ENCODE peak calls at places on chromosomes 13 and 19, in four cellular contexts. One of them, this sample, is unnamed.
A peak's percentile ranks its signal among the peaks of the same experiment; 100 is the strongest.

GRCh38 chr13:111927181-111927540 is 139.8 kb upstream of the SOX1 start:
- DNase-seq in CD4-positive, alpha-beta memory T cell: no peak
- DNase-seq in small intestine: no peak
- DNase-seq in fibroblast of mammary gland: no peak
- DNase-seq in this sample: no peak

GRCh38 chr13:93151277-93151676 is 75.3 kb upstream of the GPC6 start:
- DNase-seq in CD4-positive, alpha-beta memory T cell: no peak
- DNase-seq in small intestine: no peak
- DNase-seq in fibroblast of mammary gland: peak; percentile 93
- DNase-seq in this sample: peak; percentile 87

GRCh38 chr13:113656831-113657671 is 947 bp downstream of the ATP4B start:
- DNase-seq in CD4-positive, alpha-beta memory T cell: no peak
- DNase-seq in small intestine: peak; percentile 29
- DNase-seq in fibroblast of mammary gland: no peak
- DNase-seq in this sample: no peak

GRCh38 chr13:40613954-40614353 is 52.5 kb downstream of the FOXO1 start:
- DNase-seq in CD4-positive, alpha-beta memory T cell: no peak
- DNase-seq in small intestine: no peak
- DNase-seq in fibroblast of mammary gland: no peak
- DNase-seq in this sample: no peak

GRCh38 chr19:1324792-1325567 is 39.3 kb downstream of the EFNA2 start:
- DNase-seq in CD4-positive, alpha-beta memory T cell: no peak
- DNase-seq in small intestine: peak; percentile 27
- DNase-seq in fibroblast of mammary gland: peak; percentile 74
- DNase-seq in this sample: peak; percentile 31

GRCh38 chr13:59000770-59001169 is 1163.0 kb downstream of the DIAPH3 start:
- DNase-seq in CD4-positive, alpha-beta memory T cell: no peak
- DNase-seq in small intestine: no peak
- DNase-seq in fibroblast of mammary gland: no peak
- DNase-seq in this sample: no peak

GRCh38 chr13:109271991-109272454 is 514.4 kb downstream of the IRS2 start:
- DNase-seq in CD4-positive, alpha-beta memory T cell: no peak
- DNase-seq in small intestine: no peak
- DNase-seq in fibroblast of mammary gland: peak; percentile 70
- DNase-seq in this sample: no peak

GRCh38 chr19:13011653-13012389 is 16.5 kb downstream of the NFIX start:
- DNase-seq in CD4-positive, alpha-beta memory T cell: no peak
- DNase-seq in small intestine: no peak
- DNase-seq in fibroblast of mammary gland: no peak
- DNase-seq in this sample: no peak

GRCh38 chr13:112068531-112069062 is 1.6 kb downstream of the SOX1 start:
- DNase-seq in CD4-positive, alpha-beta memory T cell: no peak
- DNase-seq in small intestine: no peak
- DNase-seq in fibroblast of mammary gland: no peak
- DNase-seq in this sample: no peak

GRCh38 chr19:1841209-1841924 is 6.9 kb downstream of the REXO1 start:
- DNase-seq in CD4-positive, alpha-beta memory T cell: peak; percentile 36
- DNase-seq in small intestine: no peak
- DNase-seq in fibroblast of mammary gland: no peak
- DNase-seq in this sample: no peak

GRCh38 chr13:46134961-46135522 is 30.2 kb upstream of the CPB2 start:
- DNase-seq in CD4-positive, alpha-beta memory T cell: no peak
- DNase-seq in small intestine: no peak
- DNase-seq in fibroblast of mammary gland: no peak
- DNase-seq in this sample: no peak

GRCh38 chr19:48628486-48629296 is 8.5 kb downstream of the DBP start:
- DNase-seq in CD4-positive, alpha-beta memory T cell: no peak
- DNase-seq in small intestine: no peak
- DNase-seq in fibroblast of mammary gland: no peak
- DNase-seq in this sample: no peak

GRCh38 chr19:45767881-45768643 is 990 bp downstream of the SIX5 start:
- DNase-seq in CD4-positive, alpha-beta memory T cell: no peak
- DNase-seq in small intestine: peak; percentile 39
- DNase-seq in fibroblast of mammary gland: peak; percentile 67
- DNase-seq in this sample: no peak

GRCh38 chr19:12727745-12728433 is 4.2 kb upstream of the TNPO2 start:
- DNase-seq in CD4-positive, alpha-beta memory T cell: no peak
- DNase-seq in small intestine: no peak
- DNase-seq in fibroblast of mammary gland: no peak
- DNase-seq in this sample: no peak

GRCh38 chr19:11379857-11380350 is 4.2 kb downstream of the EPOR start:
- DNase-seq in CD4-positive, alpha-beta memory T cell: no peak
- DNase-seq in small intestine: no peak
- DNase-seq in fibroblast of mammary gland: no peak
- DNase-seq in this sample: no peak

GRCh38 chr13:112898786-112899617 is 70.0 kb upstream of the MCF2L start:
- DNase-seq in CD4-positive, alpha-beta memory T cell: no peak
- DNase-seq in small intestine: no peak
- DNase-seq in fibroblast of mammary gland: no peak
- DNase-seq in this sample: no peak

GRCh38 chr19:15923702-15924101 is 10.6 kb downstream of the CYP4F11 start:
- DNase-seq in CD4-positive, alpha-beta memory T cell: no peak
- DNase-seq in small intestine: peak; percentile 93
- DNase-seq in fibroblast of mammary gland: no peak
- DNase-seq in this sample: no peak

GRCh38 chr19:58497634-58498170 is 14.1 kb downstream of the SLC27A5 start:
- DNase-seq in CD4-positive, alpha-beta memory T cell: no peak
- DNase-seq in small intestine: no peak
- DNase-seq in fibroblast of mammary gland: no peak
- DNase-seq in this sample: no peak

GRCh38 chr19:16013181-16013850 is 63.0 kb upstream of the TPM4 start:
- DNase-seq in CD4-positive, alpha-beta memory T cell: no peak
- DNase-seq in small intestine: no peak
- DNase-seq in fibroblast of mammary gland: no peak
- DNase-seq in this sample: no peak

GRCh38 chr13:95457294-95457693 is 95.2 kb upstream of the CLDN10 start:
- DNase-seq in CD4-positive, alpha-beta memory T cell: no peak
- DNase-seq in small intestine: no peak
- DNase-seq in fibroblast of mammary gland: peak; percentile 5
- DNase-seq in this sample: no peak

GRCh38 chr19:15442142-15442920 is 7.4 kb downstream of the WIZ start:
- DNase-seq in CD4-positive, alpha-beta memory T cell: no peak
- DNase-seq in small intestine: no peak
- DNase-seq in fibroblast of mammary gland: no peak
- DNase-seq in this sample: no peak

GRCh38 chr13:25803626-25804025 is 248.2 kb downstream of the SHISA2 start:
- DNase-seq in CD4-positive, alpha-beta memory T cell: no peak
- DNase-seq in small intestine: no peak
- DNase-seq in fibroblast of mammary gland: no peak
- DNase-seq in this sample: no peak

GRCh38 chr19:8069116-8069973 is 16.8 kb downstream of the CCL25 start:
- DNase-seq in CD4-positive, alpha-beta memory T cell: no peak
- DNase-seq in small intestine: peak; percentile 59
- DNase-seq in fibroblast of mammary gland: peak; percentile 21
- DNase-seq in this sample: no peak

GRCh38 chr19:48921721-48922500 is 11.6 kb upstream of the DHDH start:
- DNase-seq in CD4-positive, alpha-beta memory T cell: no peak
- DNase-seq in small intestine: no peak
- DNase-seq in fibroblast of mammary gland: no peak
- DNase-seq in this sample: no peak

GRCh38 chr19:6729573-6730152 is 7.7 kb downstream of the GPR108 start:
- DNase-seq in CD4-positive, alpha-beta memory T cell: no peak
- DNase-seq in small intestine: no peak
- DNase-seq in fibroblast of mammary gland: no peak
- DNase-seq in this sample: no peak

GRCh38 chr19:46288896-46289588 is 7.8 kb upstream of the HIF3A start:
- DNase-seq in CD4-positive, alpha-beta memory T cell: no peak
- DNase-seq in small intestine: peak; percentile 29
- DNase-seq in fibroblast of mammary gland: peak; percentile 98
- DNase-seq in this sample: peak; percentile 82

GRCh38 chr19:27974082-27974513 is 1238.9 kb downstream of the UQCRFS1 start:
- DNase-seq in CD4-positive, alpha-beta memory T cell: no peak
- DNase-seq in small intestine: no peak
- DNase-seq in fibroblast of mammary gland: peak; percentile 26
- DNase-seq in this sample: no peak

GRCh38 chr13:30998548-30999140 is 66.2 kb downstream of the TEX26 start:
- DNase-seq in CD4-positive, alpha-beta memory T cell: no peak
- DNase-seq in small intestine: no peak
- DNase-seq in fibroblast of mammary gland: peak; percentile 29
- DNase-seq in this sample: no peak

GRCh38 chr19:4007836-4008539 is 452 bp downstream of the PIAS4 start:
- DNase-seq in CD4-positive, alpha-beta memory T cell: no peak
- DNase-seq in small intestine: peak; percentile 15
- DNase-seq in fibroblast of mammary gland: no peak
- DNase-seq in this sample: no peak

GRCh38 chr19:47035127-47035494 is 13.3 kb downstream of the TMEM160 start:
- DNase-seq in CD4-positive, alpha-beta memory T cell: no peak
- DNase-seq in small intestine: peak; percentile 11
- DNase-seq in fibroblast of mammary gland: peak; percentile 44
- DNase-seq in this sample: no peak

GRCh38 chr13:80341098-80341701 is at the start of gene SPRY2:
- DNase-seq in CD4-positive, alpha-beta memory T cell: no peak
- DNase-seq in small intestine: peak; percentile 94
- DNase-seq in fibroblast of mammary gland: peak; percentile 96
- DNase-seq in this sample: peak; percentile 95

GRCh38 chr19:5613466-5613865 is 9.1 kb downstream of the SAFB2 start:
- DNase-seq in CD4-positive, alpha-beta memory T cell: no peak
- DNase-seq in small intestine: no peak
- DNase-seq in fibroblast of mammary gland: no peak
- DNase-seq in this sample: no peak

GRCh38 chr13:77872995-77873394 is 45.6 kb downstream of the EDNRB start:
- DNase-seq in CD4-positive, alpha-beta memory T cell: no peak
- DNase-seq in small intestine: no peak
- DNase-seq in fibroblast of mammary gland: no peak
- DNase-seq in this sample: peak; percentile 81

GRCh38 chr13:99151516-99151915 is 49.1 kb upstream of the UBAC2 start:
- DNase-seq in CD4-positive, alpha-beta memory T cell: no peak
- DNase-seq in small intestine: peak; percentile 5
- DNase-seq in fibroblast of mammary gland: peak; percentile 69
- DNase-seq in this sample: peak; percentile 33
- H3K4me3 ChIP-seq in CD4-positive, alpha-beta memory T cell: no peak overlapping the region
- H3K4me3 ChIP-seq in small intestine: no peak overlapping the region
- H3K4me3 ChIP-seq in fibroblast of mammary gland: no peak overlapping the region
- H3K4me3 ChIP-seq in this sample: no peak overlapping the region

GRCh38 chr19:33417751-33418150 is 44.2 kb downstream of the CEBPG start:
- DNase-seq in CD4-positive, alpha-beta memory T cell: no peak
- DNase-seq in small intestine: no peak
- DNase-seq in fibroblast of mammary gland: no peak
- DNase-seq in this sample: no peak
- H3K4me3 ChIP-seq in CD4-positive, alpha-beta memory T cell: no peak overlapping the region
- H3K4me3 ChIP-seq in small intestine: no peak overlapping the region
- H3K4me3 ChIP-seq in fibroblast of mammary gland: no peak overlapping the region
- H3K4me3 ChIP-seq in this sample: no peak overlapping the region

GRCh38 chr19:50717891-50718254 is 1.7 kb downstream of the SHANK1 start:
- DNase-seq in CD4-positive, alpha-beta memory T cell: no peak
- DNase-seq in small intestine: no peak
- DNase-seq in fibroblast of mammary gland: no peak
- DNase-seq in this sample: no peak

GRCh38 chr19:50718255-50719118 is 1.1 kb downstream of the SHANK1 start:
- DNase-seq in CD4-positive, alpha-beta memory T cell: no peak
- DNase-seq in small intestine: no peak
- DNase-seq in fibroblast of mammary gland: no peak
- DNase-seq in this sample: no peak

GRCh38 chr19:50719566-50719965 is at the start of gene SHANK1:
- DNase-seq in CD4-positive, alpha-beta memory T cell: no peak
- DNase-seq in small intestine: no peak
- DNase-seq in fibroblast of mammary gland: no peak
- DNase-seq in this sample: no peak

GRCh38 chr19:50720181-50720920 is 749 bp upstream of the SHANK1 start:
- DNase-seq in CD4-positive, alpha-beta memory T cell: no peak
- DNase-seq in small intestine: no peak
- DNase-seq in fibroblast of mammary gland: no peak
- DNase-seq in this sample: no peak

DNA sequence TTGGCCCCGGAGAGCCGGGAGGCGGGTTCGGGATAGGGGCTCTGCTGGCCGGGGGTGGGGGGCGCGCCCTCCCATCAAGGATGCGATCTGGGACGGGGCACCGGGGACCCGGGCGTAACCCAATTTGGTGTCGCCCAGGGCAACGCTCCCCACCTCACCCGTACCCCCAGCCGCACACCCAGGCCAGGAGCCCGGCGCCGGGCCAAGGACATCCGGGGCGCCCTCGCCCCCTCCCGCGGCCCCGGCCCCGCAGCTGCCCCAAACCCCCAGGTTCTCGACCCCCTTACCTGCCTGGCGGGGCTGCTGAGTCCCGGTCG is 525 bp downstream of the SHANK1 start:
- DNase-seq in CD4-positive, alpha-beta memory T cell: no peak
- DNase-seq in small intestine: no peak
- DNase-seq in fibroblast of mammary gland: no peak
- DNase-seq in this sample: no peak
- H3K4me3 ChIP-seq in CD4-positive, alpha-beta memory T cell: no peak overlapping the region
- H3K4me3 ChIP-seq in small intestine: no peak overlapping the region
- H3K4me3 ChIP-seq in fibroblast of mammary gland: peak overlapping the region; percentile 35
- H3K4me3 ChIP-seq in this sample: peak overlapping the region; percentile 55

GRCh38 chr19:35090795-35091214 is 24.8 kb upstream of the FXYD3 start:
- DNase-seq in CD4-positive, alpha-beta memory T cell: no peak
- DNase-seq in small intestine: no peak
- DNase-seq in fibroblast of mammary gland: no peak
- DNase-seq in this sample: no peak
- H3K4me3 ChIP-seq in CD4-positive, alpha-beta memory T cell: no peak overlapping the region
- H3K4me3 ChIP-seq in small intestine: no peak overlapping the region
- H3K4me3 ChIP-seq in fibroblast of mammary gland: no peak overlapping the region
- H3K4me3 ChIP-seq in this sample: peak overlapping the region; percentile 22